ENCODE peak calls at places on chromosomes 16 and 17, in four cellular contexts. L is NCI-H1417 treated with DMSO at 0.1 percent for 48 hours, E is AG10803, H is hypothalamus. P is an unnamed sample.

GRCh38 chr16:56576585-56577299 is 11.9 kb downstream of the MT4 start:
- DNase-seq in H (no peak), E (peak; percentile 55), L (no peak), P (no peak)

GRCh38 chr16:28925386-28926228 is 569 bp upstream of the RABEP2 start:
- DNase-seq in L (no peak), E (peak; percentile 83), H (no peak), P (no peak)

GRCh38 chr16:24993722-24994686 is 21.2 kb downstream of the ARHGAP17 start:
- DNase-seq in H (no peak), L (no peak), E (peak; percentile 91), P (no peak)

GRCh38 chr16:84369938-84370627 is 1.7 kb downstream of the ATP2C2 start:
- DNase-seq in E (no peak), L (no peak), H (no peak), P (no peak)

GRCh38 chr17:45127209-45127582 is 5.1 kb downstream of the PLCD3 start:
- DNase-seq in E (no peak), H (no peak), L (no peak), P (no peak)

GRCh38 chr16:65178151-65178550 is 56.3 kb upstream of the CDH11 start:
- DNase-seq in H (no peak), L (no peak), E (peak; percentile 44), P (no peak)

GRCh38 chr16:54538241-54538640 is 251.7 kb upstream of the IRX3 start:
- DNase-seq in H (no peak), L (peak; percentile 24), E (peak; percentile 20), P (peak; percentile 4)

GRCh38 chr16:30555848-30556473 is 2.2 kb downstream of the ZNF764 start:
- DNase-seq in H (no peak), E (no peak), L (no peak), P (no peak)

GRCh38 chr17:65371702-65372101 is 189.7 kb downstream of the AXIN2 start:
- DNase-seq in E (no peak), L (no peak), H (no peak), P (no peak)

GRCh38 chr16:24609417-24609739 is 70.0 kb downstream of the RBBP6 start:
- DNase-seq in H (no peak), L (no peak), E (no peak), P (no peak)

GRCh38 chr17:81713004-81713555 is 996 bp downstream of the SLC25A10 start:
- DNase-seq in L (no peak), H (no peak), E (no peak), P (no peak)